ENCODE peak calls at places on chromosomes 1 and 21, in seven cellular contexts. B, C, U, K, E, N and O are unnamed samples.

GRCh38 chr1:84073266-84073665 is 70.8 kb upstream of the PRKACB start:
- DNase-seq in B (no peak), C (no peak), U (no peak), K (no peak), E (no peak), N (no peak), O (no peak)

GRCh38 chr21:29034678-29035077 is 10.2 kb downstream of the USP16 start:
- DNase-seq in B (no peak), C (no peak), U (no peak), K (no peak), E (no peak), N (no peak), O (no peak)

GRCh38 chr1:154485106-154485505 is 16.9 kb upstream of the TDRD10 start:
- DNase-seq in B (no peak), C (no peak), U (no peak), K (no peak), E (no peak), N (no peak), O (no peak)

GRCh38 chr1:164704954-164705353 is 146.0 kb downstream of the PBX1 start:
- DNase-seq in B (no peak), C (no peak), U (no peak), K (no peak), E (peak), N (no peak), O (no peak)

GRCh38 chr1:22122273-22123070 is 20.4 kb downstream of the WNT4 start:
- DNase-seq in B (no peak), C (no peak), U (no peak), K (no peak), E (no peak), N (peak), O (no peak)

GRCh38 chr21:16169102-16169511 is 439.3 kb downstream of the USP25 start:
- DNase-seq in B (no peak), C (no peak), U (no peak), K (no peak), E (no peak), N (no peak), O (no peak)

GRCh38 chr1:247112479-247112781 is 8.3 kb upstream of the ZNF669 start:
- DNase-seq in B (no peak), C (no peak), U (no peak), K (no peak), E (no peak), N (no peak), O (no peak)

GRCh38 chr1:211928222-211928856 is 97.8 kb upstream of the LPGAT1 start:
- DNase-seq in B (peak), C (peak), U (no peak), K (no peak), E (no peak), N (no peak), O (no peak)

GRCh38 chr1:2591581-2592261 is 5.1 kb downstream of the PRXL2B start:
- DNase-seq in B (no peak), C (no peak), U (peak), K (peak), E (no peak), N (no peak), O (no peak)

GRCh38 chr1:12113433-12114339 is 50.6 kb downstream of the TNFRSF8 start:
- DNase-seq in B (no peak), C (peak), U (peak), K (no peak), E (no peak), N (no peak), O (no peak)